ENCODE peak calls at places on chromosome 1, in nine cellular contexts. W is sigmoid colon, F is lower lobe of right lung, Y is Caco-2, R is omental fat pad, X is AG04450, E is upper lobe of left lung, V is esophagus muscularis mucosa, G is neural crest cell. K is an unnamed sample.

GRCh38 chr1:55043011-55043410 is 3.7 kb downstream of the PCSK9 start:
- DNase-seq in W (no peak), F (no peak), Y (no peak), R (no peak), X (no peak), E (no peak), V (no peak), G (no peak), K (no peak)

GRCh38 chr1:210170220-210170619 is 62.4 kb upstream of the SERTAD4 start:
- DNase-seq in W (no peak), F (no peak), Y (no peak), R (no peak), X (no peak), E (no peak), V (no peak), G (no peak), K (no peak)

GRCh38 chr1:118360817-118361216 is 175.8 kb upstream of the SPAG17 start:
- DNase-seq in W (no peak), F (no peak), Y (no peak), R (no peak), X (no peak), E (no peak), V (no peak), G (no peak), K (no peak)

GRCh38 chr1:218439541-218440295 is 94.6 kb downstream of the TGFB2 start:
- DNase-seq in W (peak), F (no peak), Y (no peak), R (no peak), X (no peak), E (no peak), V (no peak), G (no peak), K (no peak)

GRCh38 chr1:39753132-39754025 is 14.7 kb downstream of the PPIE start:
- DNase-seq in W (no peak), F (no peak), Y (no peak), R (no peak), X (no peak), E (peak), V (no peak), G (no peak), K (peak)

GRCh38 chr1:209633335-209633997 is 18.8 kb downstream of the LAMB3 start:
- DNase-seq in W (no peak), F (no peak), Y (no peak), R (no peak), X (no peak), E (no peak), V (no peak), G (no peak), K (no peak)

GRCh38 chr1:89114662-89115061 is 11.3 kb downstream of the GBP2 start:
- DNase-seq in W (no peak), F (no peak), Y (no peak), R (no peak), X (no peak), E (no peak), V (no peak), G (no peak), K (no peak)

GRCh38 chr1:229440821-229441537 is 7.1 kb upstream of the ACTA1 start:
- DNase-seq in W (no peak), F (no peak), Y (no peak), R (no peak), X (peak), E (no peak), V (no peak), G (no peak), K (no peak)

GRCh38 chr1:59062743-59063142 is 234.2 kb upstream of the FGGY start:
- DNase-seq in W (peak), F (no peak), Y (no peak), R (no peak), X (peak), E (no peak), V (no peak), G (no peak), K (no peak)

GRCh38 chr1:97934491-97934890 is 13.7 kb upstream of the DPYD start:
- DNase-seq in W (no peak), F (no peak), Y (no peak), R (no peak), X (no peak), E (no peak), V (no peak), G (no peak), K (no peak)

GRCh38 chr1:64469614-64469976 is 334 bp upstream of the CACHD1 start:
- DNase-seq in W (peak), F (no peak), Y (no peak), R (no peak), X (no peak), E (no peak), V (peak), G (no peak), K (no peak)

GRCh38 chr1:22853651-22854185 is 118.9 kb downstream of the LACTBL1 start:
- DNase-seq in W (no peak), F (no peak), Y (no peak), R (no peak), X (no peak), E (peak), V (no peak), G (no peak), K (no peak)

GRCh38 chr1:7988576-7988975 is 27.1 kb downstream of the PARK7 start:
- DNase-seq in W (no peak), F (no peak), Y (no peak), R (no peak), X (no peak), E (no peak), V (no peak), G (no peak), K (no peak)

GRCh38 chr1:119713039-119713537 is 1.4 kb downstream of the PHGDH start:
- DNase-seq in W (no peak), F (no peak), Y (no peak), R (no peak), X (no peak), E (no peak), V (peak), G (peak), K (no peak)

GRCh38 chr1:227892930-227893695 is 54.6 kb downstream of the WNT9A start:
- DNase-seq in W (peak), F (peak), Y (peak), R (peak), X (no peak), E (peak), V (no peak), G (peak), K (peak)

GRCh38 chr1:23543707-23544443 is 12.8 kb upstream of the E2F2 start:
- DNase-seq in W (no peak), F (no peak), Y (no peak), R (no peak), X (no peak), E (no peak), V (no peak), G (no peak), K (no peak)

GRCh38 chr1:228163004-228163753 is 2.4 kb upstream of the IBA57 start:
- DNase-seq in W (no peak), F (peak), Y (no peak), R (no peak), X (no peak), E (peak), V (no peak), G (no peak), K (no peak)

GRCh38 chr1:156146749-156147405 is 6.5 kb upstream of the SEMA4A start:
- DNase-seq in W (no peak), F (no peak), Y (no peak), R (no peak), X (no peak), E (no peak), V (no peak), G (no peak), K (no peak)

GRCh38 chr1:8218351-8219092 is 99.4 kb upstream of the SLC45A1 start:
- DNase-seq in W (no peak), F (no peak), Y (no peak), R (no peak), X (no peak), E (no peak), V (no peak), G (no peak), K (no peak)

GRCh38 chr1:245946905-245947304 is 560.2 kb downstream of the SMYD3 start:
- DNase-seq in W (peak), F (no peak), Y (no peak), R (no peak), X (no peak), E (peak), V (no peak), G (no peak), K (no peak)

GRCh38 chr1:147892731-147893214 is 9.8 kb upstream of the GJA8 start:
- DNase-seq in W (no peak), F (no peak), Y (no peak), R (no peak), X (peak), E (no peak), V (peak), G (no peak), K (no peak)

GRCh38 chr1:89701746-89702241 is 68.9 kb downstream of the LRRC8C start:
- DNase-seq in W (no peak), F (no peak), Y (no peak), R (no peak), X (no peak), E (no peak), V (no peak), G (no peak), K (no peak)

GRCh38 chr1:46166521-46167462 is 8.1 kb upstream of the TSPAN1 start:
- DNase-seq in W (peak), F (peak), Y (no peak), R (no peak), X (no peak), E (peak), V (no peak), G (no peak), K (no peak)

GRCh38 chr1:165443539-165444289 is 1.2 kb downstream of the RXRG start:
- DNase-seq in W (peak), F (peak), Y (no peak), R (no peak), X (no peak), E (no peak), V (no peak), G (no peak), K (no peak)

DNA sequence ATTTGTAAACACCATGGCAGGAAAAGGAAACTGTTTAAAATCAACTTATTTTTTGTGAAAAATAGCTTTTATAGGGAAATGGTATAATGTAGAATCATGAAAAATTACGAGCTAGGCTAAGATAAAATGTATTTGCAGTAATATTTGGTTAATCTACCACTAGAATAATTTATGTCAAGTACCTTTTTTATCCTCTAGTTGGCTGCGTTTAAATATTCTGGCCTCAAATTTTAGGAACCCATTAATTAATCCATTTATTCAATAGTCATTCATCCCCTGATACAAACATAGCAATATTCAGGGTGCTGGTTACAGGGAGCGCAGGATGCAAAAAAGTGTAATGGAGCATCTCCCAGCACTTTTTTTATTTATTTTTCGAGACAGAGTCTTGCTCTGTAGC is 8.6 kb upstream of the IER5 start:
- DNase-seq in W (no peak), F (no peak), Y (no peak), R (no peak), X (no peak), E (no peak), V (no peak), G (no peak), K (no peak)
- TF ChIP-seq CTCF in W (no peak), F (no peak), Y (no peak), R (no peak), X (no peak), E (no peak), V (no peak), G (no peak), K (peak)

GRCh38 chr1:110594466-110595076 is 11.6 kb downstream of the KCNA2 start:
- DNase-seq in W (no peak), F (no peak), Y (no peak), R (no peak), X (no peak), E (no peak), V (no peak), G (no peak), K (no peak)
- TF ChIP-seq CTCF in W (no peak), F (no peak), Y (no peak), R (no peak), X (no peak), E (no peak), V (no peak), G (no peak), K (no peak)

DNA sequence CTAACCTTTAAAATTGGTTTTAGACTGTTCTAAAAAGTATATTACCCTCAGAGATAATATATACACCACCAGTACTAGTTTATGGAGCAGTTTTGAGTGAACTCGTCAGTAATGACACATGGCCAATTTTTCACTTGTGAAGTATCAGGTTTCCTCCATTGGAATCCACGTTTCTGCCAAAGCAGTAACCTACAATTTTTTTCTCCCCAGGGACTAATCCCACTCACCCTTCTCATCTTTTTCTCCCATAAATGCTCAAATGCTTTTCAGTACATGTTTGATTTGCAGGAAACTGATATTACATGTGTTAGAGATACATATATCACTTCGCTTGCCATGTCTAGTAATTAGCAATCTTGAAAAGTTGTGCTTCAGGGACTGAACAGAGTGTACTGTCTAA is 94.1 kb downstream of the COL24A1 start:
- DNase-seq in W (no peak), F (no peak), Y (no peak), R (no peak), X (no peak), E (no peak), V (no peak), G (no peak), K (no peak)
- TF ChIP-seq CTCF in W (no peak), F (no peak), Y (no peak), R (no peak), X (no peak), E (no peak), V (no peak), G (no peak), K (no peak)

GRCh38 chr1:41418868-41419583 is 57.8 kb downstream of the FOXO6 start:
- DNase-seq in W (peak), F (peak), Y (no peak), R (peak), X (peak), E (peak), V (no peak), G (no peak), K (no peak)
- TF ChIP-seq CTCF in W (no peak), F (no peak), Y (no peak), R (no peak), X (no peak), E (no peak), V (no peak), G (no peak), K (no peak)

K was measured in type B pancreatic cell.